ENCODE peak calls at places on chromosomes 7 and 10, in seven cellular contexts. O, Y, G, D, R, L and J are unnamed samples.

GRCh38 chr7:112067609-112068540 is 138.3 kb downstream of the DOCK4 start:
- DNase-seq in O (no peak), Y (no peak), G (no peak), D (no peak), R (no peak), L (no peak), J (peak; percentile 37)

GRCh38 chr10:76738991-76739390 is 898.6 kb downstream of the KCNMA1 start:
- DNase-seq in O (no peak), Y (no peak), G (no peak), D (no peak), R (no peak), L (no peak), J (no peak)

GRCh38 chr7:54985405-54986360 is 33.1 kb upstream of the EGFR start:
- DNase-seq in O (no peak), Y (no peak), G (no peak), D (no peak), R (peak; percentile 33), L (peak; percentile 84), J (peak; percentile 92)

GRCh38 chr10:86661161-86662025 is 6.9 kb upstream of the LDB3 start:
- DNase-seq in O (no peak), Y (no peak), G (no peak), D (peak; percentile 42), R (no peak), L (peak; percentile 48), J (peak; percentile 51)

GRCh38 chr7:20199015-20199737 is 18.0 kb downstream of the MACC1 start:
- DNase-seq in O (peak; percentile 74), Y (no peak), G (peak; percentile 84), D (no peak), R (no peak), L (peak; percentile 78), J (peak; percentile 97)

GRCh38 chr7:45149606-45150005 is 8.0 kb upstream of the RAMP3 start:
- DNase-seq in O (no peak), Y (no peak), G (no peak), D (peak; percentile 3), R (no peak), L (no peak), J (no peak)

GRCh38 chr10:110668443-110668842 is 24.3 kb downstream of the RBM20 start:
- DNase-seq in O (no peak), Y (no peak), G (no peak), D (no peak), R (no peak), L (no peak), J (no peak)

GRCh38 chr7:105581066-105581811 is at the start of gene EFCAB10:
- DNase-seq in O (peak; percentile 77), Y (peak; percentile 72), G (peak; percentile 71), D (peak; percentile 89), R (peak; percentile 50), L (peak; percentile 60), J (peak; percentile 63)

GRCh38 chr10:123665371-123666286 is 526 bp upstream of the GPR26 start:
- DNase-seq in O (no peak), Y (no peak), G (no peak), D (no peak), R (no peak), L (no peak), J (no peak)

GRCh38 chr7:99631311-99632109 is 14.8 kb downstream of the ZSCAN25 start:
- DNase-seq in O (no peak), Y (peak; percentile 58), G (no peak), D (no peak), R (no peak), L (peak; percentile 38), J (peak; percentile 88)

GRCh38 chr7:24199978-24200377 is 84.0 kb upstream of the NPY start:
- DNase-seq in O (no peak), Y (no peak), G (no peak), D (no peak), R (no peak), L (no peak), J (no peak)

GRCh38 chr7:102175423-102176170 is 111.1 kb upstream of the SH2B2 start:
- DNase-seq in O (no peak), Y (no peak), G (no peak), D (peak; percentile 59), R (no peak), L (no peak), J (no peak)

GRCh38 chr7:112185005-112185834 is 21.0 kb downstream of the DOCK4 start:
- DNase-seq in O (no peak), Y (no peak), G (no peak), D (no peak), R (no peak), L (no peak), J (peak; percentile 11)

GRCh38 chr7:150952331-150953050 is 25.6 kb downstream of the KCNH2 start:
- DNase-seq in O (no peak), Y (no peak), G (no peak), D (peak; percentile 35), R (no peak), L (no peak), J (no peak)

GRCh38 chr7:140358771-140359095 is 39.6 kb downstream of the SLC37A3 start:
- DNase-seq in O (no peak), Y (no peak), G (peak; percentile 56), D (no peak), R (no peak), L (no peak), J (no peak)

GRCh38 chr7:8582723-8583122 is 149.3 kb downstream of the NXPH1 start:
- DNase-seq in O (no peak), Y (peak; percentile 63), G (no peak), D (no peak), R (no peak), L (no peak), J (no peak)

GRCh38 chr10:44216073-44216472 is 168.8 kb downstream of the CXCL12 start:
- DNase-seq in O (no peak), Y (no peak), G (no peak), D (no peak), R (no peak), L (no peak), J (no peak)

GRCh38 chr10:128456271-128456670 is 330.0 kb upstream of the MKI67 start:
- DNase-seq in O (no peak), Y (peak; percentile 76), G (no peak), D (no peak), R (no peak), L (no peak), J (no peak)

GRCh38 chr10:88961266-88961665 is 8.7 kb upstream of the ACTA2 start:
- DNase-seq in O (no peak), Y (no peak), G (no peak), D (no peak), R (no peak), L (no peak), J (no peak)

GRCh38 chr7:32888505-32888904 is 3.1 kb downstream of the KBTBD2 start:
- DNase-seq in O (no peak), Y (no peak), G (no peak), D (no peak), R (no peak), L (no peak), J (no peak)
- H3K4me3 ChIP-seq in O (no peak overlapping the region), Y (no peak overlapping the region), G (no peak overlapping the region), D (no peak overlapping the region), R (no peak overlapping the region), L (no peak overlapping the region), J (no peak overlapping the region)

DNA sequence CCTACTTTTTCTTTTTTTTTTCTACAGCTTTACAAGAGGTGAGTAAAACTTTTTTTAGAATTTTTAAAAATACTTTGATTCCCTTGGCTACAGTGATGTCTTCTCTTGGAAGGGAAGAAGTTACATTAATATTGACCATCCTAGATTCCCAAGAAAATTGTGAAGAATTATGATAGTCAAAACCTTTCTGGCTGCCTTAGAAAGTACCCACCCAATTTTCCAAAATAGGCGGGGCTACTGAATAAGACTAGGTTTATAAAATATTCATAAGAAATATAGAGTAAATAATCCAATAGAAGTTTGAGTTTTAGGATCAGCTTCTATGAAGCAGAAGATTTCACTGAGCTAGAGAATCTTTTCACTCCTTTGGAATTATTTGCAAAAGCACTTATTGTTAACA is 3.0 kb downstream of the COL1A2 start:
- DNase-seq in O (no peak), Y (no peak), G (no peak), D (no peak), R (no peak), L (peak; percentile 73), J (no peak)
- H3K4me3 ChIP-seq in O (no peak overlapping the region), Y (no peak overlapping the region), G (no peak overlapping the region), D (no peak overlapping the region), R (peak overlapping the region; percentile 67), L (peak overlapping the region; percentile 99), J (no peak overlapping the region)

GRCh38 chr10:36759111-36759805 is 366.1 kb upstream of the ANKRD30A start:
- DNase-seq in O (no peak), Y (no peak), G (no peak), D (no peak), R (no peak), L (peak; percentile 94), J (peak; percentile 58)
- H3K4me3 ChIP-seq in O (no peak overlapping the region), Y (no peak overlapping the region), G (no peak overlapping the region), D (no peak overlapping the region), R (no peak overlapping the region), L (peak overlapping the region; percentile 18), J (no peak overlapping the region)

GRCh38 chr7:124764071-124764846 is 1.3 kb downstream of the GPR37 start:
- DNase-seq in O (no peak), Y (no peak), G (no peak), D (no peak), R (no peak), L (no peak), J (no peak)
- H3K4me3 ChIP-seq in O (peak overlapping the region; percentile 36), Y (peak overlapping the region; percentile 43), G (peak overlapping the region; percentile 40), D (peak overlapping the region; percentile 67), R (peak overlapping the region; percentile 38), L (no peak overlapping the region), J (peak overlapping the region; percentile 59)

GRCh38 chr7:123533553-123533917 is 860 bp downstream of the IQUB start:
- DNase-seq in O (no peak), Y (no peak), G (no peak), D (no peak), R (no peak), L (no peak), J (no peak)
- H3K4me3 ChIP-seq in O (no peak overlapping the region), Y (no peak overlapping the region), G (no peak overlapping the region), D (peak overlapping the region; percentile 74), R (no peak overlapping the region), L (peak overlapping the region; percentile 70), J (no peak overlapping the region)

DNA sequence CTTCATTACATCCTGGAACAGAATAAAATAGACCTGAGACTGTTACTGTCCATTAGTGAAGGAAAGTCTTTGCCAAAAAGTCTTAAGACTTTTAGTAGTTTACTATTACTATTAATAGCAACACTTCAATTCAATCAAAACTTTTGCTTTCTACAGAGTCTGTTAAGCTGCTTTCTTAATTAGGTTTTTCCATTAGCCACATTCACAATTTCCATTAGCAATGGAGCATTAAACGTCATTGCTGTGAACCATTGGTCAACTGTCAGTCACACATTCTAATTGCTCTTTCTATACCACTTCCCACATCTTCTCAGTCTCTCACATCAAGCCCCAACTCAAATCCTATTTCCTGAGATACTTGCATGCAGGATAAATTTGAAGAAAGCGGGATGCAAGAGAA is 736.6 kb upstream of the SORCS1 start:
- DNase-seq in O (no peak), Y (no peak), G (no peak), D (no peak), R (no peak), L (no peak), J (no peak)
- H3K4me3 ChIP-seq in O (no peak overlapping the region), Y (no peak overlapping the region), G (no peak overlapping the region), D (no peak overlapping the region), R (no peak overlapping the region), L (no peak overlapping the region), J (no peak overlapping the region)